ENCODE peak calls at places on chromosomes 3 and 15, in seven cellular contexts. K is keratinocyte, T is body of pancreas, E is psoas muscle, B is spleen, U is esophagus squamous epithelium, P is ovary. D is an unnamed sample. For H3K36me3, the result is how much of the 10 kb centered on the place peaks cover.

GRCh38 chr15:85063088-85063487 is 81.4 kb downstream of the PDE8A start:
- DNase-seq in B (no peak), T (no peak), P (no peak), E (no peak), U (no peak), K (no peak), D (no peak)

GRCh38 chr15:67807836-67808235 is 17.5 kb upstream of the SKOR1 start:
- DNase-seq in T (no peak), U (no peak), P (no peak), K (no peak), B (peak), E (no peak), D (no peak)

GRCh38 chr15:41633609-41634008 is 26.6 kb upstream of the MGA start:
- DNase-seq in T (no peak), B (no peak), E (no peak), U (no peak), K (no peak), P (no peak), D (no peak)

GRCh38 chr3:9298236-9298635 is 48.8 kb upstream of the SRGAP3 start:
- DNase-seq in K (no peak), P (no peak), E (no peak), U (no peak), T (no peak), B (no peak), D (no peak)

GRCh38 chr3:14647976-14648955 is 3.3 kb upstream of the CCDC174 start:
- DNase-seq in E (no peak), P (no peak), T (no peak), B (no peak), K (no peak), U (no peak), D (no peak)

GRCh38 chr3:49093853-49094767 is at the start of gene QRICH1:
- DNase-seq in T (peak), K (peak), U (peak), E (peak), P (peak), B (peak), D (peak)

GRCh38 chr15:96311639-96312038 is 18.9 kb upstream of the NR2F2 start:
- DNase-seq in E (no peak), U (no peak), T (no peak), K (no peak), P (no peak), B (no peak), D (no peak)

GRCh38 chr15:94230886-94231727 is at the start of gene MCTP2:
- DNase-seq in E (peak), T (peak), P (peak), K (peak), B (peak), U (peak), D (peak)

GRCh38 chr3:162262145-162262544 is 765.5 kb downstream of the OTOL1 start:
- DNase-seq in B (no peak), P (no peak), T (no peak), E (no peak), K (no peak), U (no peak), D (no peak)

GRCh38 chr3:19256313-19256712 is 108.0 kb downstream of the KCNH8 start:
- DNase-seq in B (no peak), T (no peak), U (no peak), P (no peak), E (no peak), K (no peak), D (no peak)

GRCh38 chr3:45647148-45647619 is 42.0 kb upstream of the SACM1L start:
- DNase-seq in P (no peak), T (no peak), K (no peak), U (no peak), B (no peak), E (no peak), D (peak)

GRCh38 chr3:192273611-192274010 is 453.7 kb downstream of the FGF12 start:
- DNase-seq in B (no peak), T (no peak), U (no peak), P (no peak), E (no peak), K (no peak), D (no peak)

GRCh38 chr3:101781166-101781565 is 2.2 kb downstream of the NXPE3 start:
- DNase-seq in B (no peak), T (no peak), E (no peak), U (no peak), K (no peak), P (no peak), D (no peak)

GRCh38 chr15:70526221-70526973 is 237.0 kb downstream of the UACA start:
- DNase-seq in K (no peak), B (peak), T (no peak), E (peak), U (no peak), P (peak), D (peak)

GRCh38 chr3:172194702-172195392 is 155.5 kb downstream of the FNDC3B start:
- DNase-seq in P (no peak), T (no peak), K (no peak), B (no peak), U (no peak), E (no peak), D (no peak)

GRCh38 chr3:188687389-188687788 is 484.4 kb upstream of the TPRG1 start:
- DNase-seq in E (no peak), K (no peak), T (no peak), B (no peak), U (no peak), P (no peak), D (peak)

GRCh38 chr15:84888639-84889038 is 4.2 kb downstream of the SLC28A1 start:
- DNase-seq in U (no peak), T (no peak), K (no peak), B (no peak), P (peak), E (no peak), D (no peak)

GRCh38 chr15:41465822-41466421 is 27.8 kb upstream of the ITPKA start:
- DNase-seq in K (no peak), T (no peak), B (no peak), U (no peak), P (no peak), E (no peak), D (no peak)

GRCh38 chr15:75174102-75174501 is 27.6 kb upstream of the C15orf39 start:
- DNase-seq in T (no peak), E (no peak), B (no peak), K (no peak), P (peak), U (no peak), D (no peak)

GRCh38 chr15:91627473-91628309 is 225.8 kb upstream of the SLCO3A1 start:
- DNase-seq in P (peak), B (no peak), K (no peak), U (no peak), T (peak), E (peak), D (no peak)

GRCh38 chr15:48823706-48824105 is 12.8 kb upstream of the CEP152 start:
- DNase-seq in E (no peak), P (no peak), B (no peak), T (no peak), U (no peak), K (no peak), D (no peak)

GRCh38 chr15:66783327-66784124 is 81.5 kb downstream of the SMAD6 start:
- DNase-seq in P (no peak), U (no peak), B (no peak), K (no peak), T (no peak), E (no peak), D (no peak)

GRCh38 chr15:31869640-31870335 is 160.5 kb upstream of the CHRNA7 start:
- DNase-seq in B (peak), U (no peak), E (peak), T (peak), P (peak), K (no peak), D (no peak)

GRCh38 chr3:182618085-182618732 is 175.1 kb upstream of the ATP11B start:
- DNase-seq in K (no peak), B (no peak), E (no peak), P (no peak), T (no peak), U (no peak), D (no peak)

GRCh38 chr3:39330824-39331223 is 1.3 kb downstream of the CCR8 start:
- DNase-seq in P (no peak), B (no peak), U (no peak), K (no peak), E (no peak), T (no peak), D (no peak)

GRCh38 chr3:128911911-128912310 is 32.5 kb downstream of the ACAD9 start:
- DNase-seq in B (no peak), K (no peak), P (no peak), T (no peak), E (no peak), U (no peak), D (no peak)
- H3K36me3 ChIP-seq in B (half or more), K (half or more), P (under half), T (under half), E (half or more), U (half or more), D (under half)

GRCh38 chr3:10319804-10320203 is 1.1 kb downstream of the SEC13 start:
- DNase-seq in P (no peak), T (no peak), B (no peak), K (no peak), U (no peak), E (no peak), D (no peak)

GRCh38 chr3:10320320-10320677 is 613 bp downstream of the SEC13 start:
- DNase-seq in U (no peak), E (no peak), T (no peak), K (no peak), P (no peak), B (peak), D (no peak)

GRCh38 chr3:10319251-10319650 is 1.7 kb downstream of the SEC13 start:
- DNase-seq in U (no peak), P (no peak), B (no peak), T (no peak), K (no peak), E (no peak), D (no peak)

GRCh38 chr3:10321630-10322354 is 880 bp upstream of the SEC13 start:
- DNase-seq in P (no peak), B (peak), E (no peak), T (no peak), K (no peak), U (no peak), D (no peak)

DNA sequence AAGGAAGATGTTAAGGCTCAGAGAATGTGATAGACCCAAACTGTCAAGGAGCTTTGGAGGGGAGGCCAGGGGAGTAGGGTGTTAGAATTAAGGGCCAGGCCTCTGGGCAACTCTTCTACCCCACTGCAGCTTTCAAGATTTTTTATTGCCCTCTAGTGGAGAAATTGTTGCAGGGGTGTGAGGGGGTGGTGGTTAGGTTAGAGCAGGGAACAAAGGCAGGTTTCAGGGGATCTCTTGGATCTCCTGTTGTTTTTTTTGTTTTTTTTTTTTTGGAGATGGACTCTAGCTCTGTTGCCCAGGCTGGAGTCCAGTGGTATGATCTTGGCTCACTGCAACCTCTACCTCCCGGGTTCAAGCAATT is 1.4 kb upstream of the SEC13 start:
- DNase-seq in K (no peak), P (no peak), T (no peak), B (no peak), U (no peak), E (no peak), D (no peak)
- TF ChIP-seq CTCF in K (peak), P (no peak), T (peak), B (peak), U (no peak), E (peak), D (peak)

GRCh38 chr3:196273655-196274054 is 13.9 kb downstream of the PCYT1A start:
- DNase-seq in E (no peak), K (no peak), T (no peak), P (no peak), U (no peak), B (no peak), D (no peak)

GRCh38 chr3:196270499-196270898 is 17.0 kb downstream of the PCYT1A start:
- DNase-seq in U (no peak), E (no peak), P (no peak), B (no peak), T (no peak), K (no peak), D (no peak)

GRCh38 chr3:196272826-196273225 is 14.7 kb downstream of the PCYT1A start:
- DNase-seq in U (no peak), T (no peak), K (no peak), B (no peak), E (peak), P (no peak), D (no peak)

GRCh38 chr3:196275126-196275525 is 12.4 kb downstream of the PCYT1A start:
- DNase-seq in U (no peak), T (no peak), P (no peak), K (no peak), E (no peak), B (no peak), D (no peak)

GRCh38 chr3:196274585-196274984 is 12.9 kb downstream of the PCYT1A start:
- DNase-seq in T (no peak), K (no peak), P (no peak), U (no peak), E (no peak), B (no peak), D (no peak)
- H3K4me3 ChIP-seq in T (no peak), K (no peak), P (no peak), U (peak), E (no peak), B (no peak), D (no peak)

DNA sequence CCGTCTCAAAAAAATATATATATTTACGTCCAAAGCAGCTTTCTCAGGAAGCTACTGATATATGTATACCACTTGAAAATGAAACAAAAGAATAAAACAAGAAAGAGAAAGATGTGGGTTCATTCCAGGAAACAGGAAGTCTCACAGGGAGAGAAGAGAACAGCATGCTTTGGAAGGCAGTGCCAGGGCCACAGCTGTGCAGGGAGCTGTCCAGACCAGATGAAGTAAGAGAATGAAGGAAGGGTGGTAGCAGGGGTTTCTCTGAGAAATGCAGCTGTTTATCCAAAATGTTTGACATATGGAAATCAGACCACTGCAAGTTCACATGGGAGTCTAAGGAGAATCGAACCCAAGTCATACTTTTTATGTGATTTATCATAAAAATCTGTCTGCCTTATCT is 8.9 kb upstream of the GPR27 start:
- DNase-seq in P (no peak), B (no peak), T (no peak), U (no peak), E (no peak), K (no peak), D (no peak)
- H3K36me3 ChIP-seq in P (under half), B (under half), T (under half), U (under half), E (under half), K (under half), D (under half)

GRCh38 chr3:186483611-186484340 is 60.4 kb downstream of the CRYGS start:
- DNase-seq in E (no peak), T (peak), K (no peak), U (no peak), P (no peak), B (no peak), D (no peak)

GRCh38 chr3:186487037-186487436 is 57.1 kb downstream of the CRYGS start:
- DNase-seq in P (no peak), E (no peak), T (no peak), B (no peak), U (no peak), K (no peak), D (no peak)

GRCh38 chr3:186489507-186489906 is 54.7 kb downstream of the CRYGS start:
- DNase-seq in K (no peak), B (no peak), P (no peak), T (no peak), U (no peak), E (no peak), D (no peak)

GRCh38 chr3:186492594-186492993 is 51.6 kb downstream of the CRYGS start:
- DNase-seq in K (no peak), E (no peak), P (no peak), T (peak), U (no peak), B (no peak), D (no peak)

GRCh38 chr3:186487819-186488218 is 56.4 kb downstream of the CRYGS start:
- DNase-seq in P (no peak), U (no peak), B (no peak), E (no peak), T (no peak), K (no peak), D (no peak)
- TF ChIP-seq CTCF in P (no peak), U (no peak), B (no peak), E (peak), T (no peak), K (peak), D (no peak)

GRCh38 chr3:187360523-187361060 is 7.6 kb upstream of the RTP4 start:
- DNase-seq in E (no peak), B (no peak), K (no peak), T (no peak), U (no peak), P (no peak), D (no peak)
- H3K4me3 ChIP-seq in E (no peak), B (no peak), K (no peak), T (no peak), U (no peak), P (no peak), D (no peak)

GRCh38 chr3:33062814-33063346 is 34.1 kb downstream of the GLB1 start:
- DNase-seq in U (no peak), K (no peak), T (no peak), E (no peak), B (no peak), P (no peak), D (no peak)

GRCh38 chr3:33060609-33061337 is 36.2 kb downstream of the GLB1 start:
- DNase-seq in P (no peak), B (peak), K (no peak), T (no peak), U (peak), E (no peak), D (no peak)

GRCh38 chr3:33057320-33058298 is 39.3 kb downstream of the GLB1 start:
- DNase-seq in U (no peak), T (no peak), K (no peak), E (no peak), P (no peak), B (no peak), D (no peak)

GRCh38 chr3:33061782-33062181 is 35.2 kb downstream of the GLB1 start:
- DNase-seq in T (no peak), K (no peak), B (no peak), E (no peak), P (no peak), U (no peak), D (no peak)

GRCh38 chr3:33058780-33059179 is 38.2 kb downstream of the GLB1 start:
- DNase-seq in P (no peak), E (no peak), K (no peak), T (no peak), U (no peak), B (no peak), D (no peak)
- H3K36me3 ChIP-seq in P (under half), E (half or more), K (under half), T (under half), U (half or more), B (half or more), D (under half)

DNA sequence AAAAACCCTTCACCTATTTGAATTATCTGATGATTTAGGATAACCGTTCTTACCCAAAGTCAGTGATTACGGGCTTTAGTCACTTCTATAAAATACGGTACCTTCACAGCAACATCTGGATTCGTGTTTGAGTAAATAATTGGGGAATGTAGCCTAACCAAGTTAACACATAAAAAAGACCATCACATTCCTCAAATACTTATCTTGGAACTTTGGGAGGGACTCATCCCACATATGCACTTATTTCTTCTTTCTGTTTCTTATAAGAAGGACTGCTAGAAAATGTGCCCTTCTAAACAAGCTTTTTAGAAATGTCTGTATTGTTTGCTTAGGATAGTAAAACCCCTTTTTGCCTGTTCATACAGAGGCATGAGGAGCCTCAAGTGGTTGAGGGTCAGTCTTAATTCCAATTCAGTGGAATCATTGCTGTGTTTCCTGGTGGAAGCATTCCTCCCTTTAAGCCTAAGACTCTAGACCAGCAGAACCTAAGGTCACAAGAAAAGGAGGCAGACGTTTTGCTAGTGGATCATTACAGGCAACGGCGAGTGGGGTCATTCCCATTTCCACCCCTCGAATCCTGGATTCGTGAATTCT is 67.5 kb downstream of the TMEM44 start:
- DNase-seq in K (no peak), U (no peak), T (no peak), B (no peak), P (no peak), E (no peak), D (peak)
- TF ChIP-seq CTCF in K (no peak), U (no peak), T (no peak), B (no peak), P (no peak), E (no peak), D (no peak)

GRCh38 chr3:120423432-120423831 is 27.4 kb downstream of the FSTL1 start:
- DNase-seq in P (no peak), B (no peak), T (no peak), U (no peak), K (no peak), E (no peak), D (no peak)

GRCh38 chr3:120419797-120420196 is 31.0 kb downstream of the FSTL1 start:
- DNase-seq in T (no peak), U (no peak), P (no peak), E (no peak), B (no peak), K (no peak), D (no peak)

GRCh38 chr3:120418866-120419490 is 31.8 kb downstream of the FSTL1 start:
- DNase-seq in P (no peak), U (no peak), E (no peak), K (no peak), T (peak), B (no peak), D (no peak)

GRCh38 chr3:120420360-120420759 is 30.4 kb downstream of the FSTL1 start:
- DNase-seq in E (no peak), B (no peak), T (no peak), P (no peak), K (no peak), U (no peak), D (peak)

GRCh38 chr3:120420855-120421570 is 29.8 kb downstream of the FSTL1 start:
- DNase-seq in U (no peak), E (no peak), T (no peak), K (no peak), P (no peak), B (no peak), D (peak)
- H3K4me3 ChIP-seq in U (no peak), E (no peak), T (no peak), K (no peak), P (no peak), B (no peak), D (no peak)

GRCh38 chr15:89792106-89792805 is 16.1 kb downstream of the MESP2 start:
- DNase-seq in B (peak), T (no peak), P (no peak), E (no peak), U (no peak), K (no peak), D (no peak)
- H3K36me3 ChIP-seq in B (under half), T (under half), P (under half), E (under half), U (under half), K (under half), D (under half)

D was measured in BJ.